ENCODE peak calls at places on chromosomes 13 and 19, in four cellular contexts. K is HepG2, V is GM12878, T is K562. W is an unnamed sample.

GRCh38 chr19:11984986-11985385 is 20.1 kb downstream of the ZNF763 start:
- DNase-seq in K (peak), V (no peak), T (no peak), W (peak)

GRCh38 chr13:85567909-85568308 is 231.3 kb downstream of the SLITRK6 start:
- DNase-seq in K (no peak), V (no peak), T (no peak), W (no peak)

GRCh38 chr19:18053571-18054219 is 33.0 kb downstream of the IL12RB1 start:
- DNase-seq in K (no peak), V (no peak), T (no peak), W (no peak)

GRCh38 chr13:113880651-113881611 is 17.1 kb upstream of the GAS6 start:
- DNase-seq in K (no peak), V (no peak), T (no peak), W (no peak)

GRCh38 chr13:34933349-34933748 is 8.7 kb upstream of the NBEA start:
- DNase-seq in K (no peak), V (no peak), T (no peak), W (no peak)

GRCh38 chr19:47270408-47270807 is 4.3 kb upstream of the INAFM1 start:
- DNase-seq in K (no peak), V (no peak), T (no peak), W (no peak)

GRCh38 chr13:33782631-33783030 is 35.3 kb upstream of the RFC3 start:
- DNase-seq in K (no peak), V (no peak), T (no peak), W (no peak)

GRCh38 chr13:79382545-79383275 is 23.3 kb downstream of the RBM26 start:
- DNase-seq in K (no peak), V (no peak), T (no peak), W (no peak)

GRCh38 chr19:11530432-11530831 is 1.5 kb upstream of the ECSIT start:
- DNase-seq in K (peak), V (no peak), T (peak), W (peak)

GRCh38 chr19:5644051-5644450 is 21.2 kb downstream of the SAFB start:
- DNase-seq in K (no peak), V (no peak), T (no peak), W (no peak)

GRCh38 chr19:58153386-58153785 is 2.8 kb upstream of the ZNF329 start:
- DNase-seq in K (no peak), V (no peak), T (no peak), W (no peak)

GRCh38 chr19:6680141-6680540 is 10.2 kb upstream of the TNFSF14 start:
- DNase-seq in K (no peak), V (no peak), T (no peak), W (no peak)

GRCh38 chr13:114135731-114136171 is 3.3 kb upstream of the RASA3 start:
- DNase-seq in K (no peak), V (no peak), T (no peak), W (no peak)

GRCh38 chr13:100244431-100244830 is 155.5 kb downstream of the PCCA start:
- DNase-seq in K (no peak), V (no peak), T (no peak), W (no peak)

GRCh38 chr19:53853707-53854106 is 14.0 kb upstream of the MYADM start:
- DNase-seq in K (no peak), V (no peak), T (no peak), W (no peak)

GRCh38 chr13:95497307-95497943 is 55.1 kb upstream of the CLDN10 start:
- DNase-seq in K (no peak), V (no peak), T (no peak), W (no peak)

GRCh38 chr13:99432637-99433542 is 68.4 kb upstream of the TM9SF2 start:
- DNase-seq in K (peak), V (peak), T (no peak), W (peak)

GRCh38 chr19:34171539-34171876 is 796 bp upstream of the LSM14A start:
- DNase-seq in K (no peak), V (peak), T (no peak), W (no peak)

GRCh38 chr19:47156861-47157454 is 26.3 kb downstream of the SAE1 start:
- DNase-seq in K (no peak), V (peak), T (no peak), W (no peak)

GRCh38 chr13:91313103-91313502 is 34.4 kb upstream of the MIR17HG start:
- DNase-seq in K (peak), V (no peak), T (no peak), W (no peak)

GRCh38 chr19:33177417-33177976 is 16.6 kb upstream of the LRP3 start:
- DNase-seq in K (peak), V (no peak), T (no peak), W (peak)

GRCh38 chr19:50333737-50334617 is 4.8 kb upstream of the KCNC3 start:
- DNase-seq in K (no peak), V (no peak), T (peak), W (no peak)

GRCh38 chr13:27919934-27920676 is at the start of gene PDX1:
- DNase-seq in K (no peak), V (no peak), T (no peak), W (no peak)

GRCh38 chr19:7301525-7301924 is 7.3 kb upstream of the INSR start:
- DNase-seq in K (no peak), V (no peak), T (no peak), W (no peak)

GRCh38 chr13:108200781-108201398 is 14.4 kb downstream of the LIG4 start:
- DNase-seq in K (no peak), V (no peak), T (no peak), W (no peak)

GRCh38 chr13:72805663-72806341 is 23.9 kb downstream of the PIBF1 start:
- DNase-seq in K (peak), V (no peak), T (no peak), W (no peak)

GRCh38 chr13:26386026-26386425 is 132.1 kb downstream of the CDK8 start:
- DNase-seq in K (no peak), V (no peak), T (no peak), W (no peak)

GRCh38 chr19:14107581-14108461 is 9.7 kb downstream of the PRKACA start:
- DNase-seq in K (no peak), V (no peak), T (no peak), W (no peak)

GRCh38 chr19:28128341-28128740 is 1084.6 kb downstream of the UQCRFS1 start:
- DNase-seq in K (no peak), V (no peak), T (no peak), W (no peak)

GRCh38 chr13:113889467-113889866 is 25.6 kb upstream of the GAS6 start:
- DNase-seq in K (no peak), V (no peak), T (no peak), W (no peak)

GRCh38 chr13:32624441-32624840 is 38.2 kb downstream of the PDS5B start:
- DNase-seq in K (no peak), V (no peak), T (no peak), W (no peak)

GRCh38 chr19:46878613-46879375 is 18.0 kb downstream of the ARHGAP35 start:
- DNase-seq in K (no peak), V (no peak), T (no peak), W (no peak)

GRCh38 chr19:17950310-17951150 is 16.4 kb upstream of the KCNN1 start:
- DNase-seq in K (no peak), V (no peak), T (peak), W (peak)

GRCh38 chr19:15330801-15331418 is 1.4 kb downstream of the BRD4 start:
- DNase-seq in K (no peak), V (no peak), T (peak), W (no peak)

GRCh38 chr19:58181902-58182576 is 822 bp upstream of the ZNF274 start:
- DNase-seq in K (peak), V (no peak), T (peak), W (no peak)

GRCh38 chr19:14149509-14149994 is 13.2 kb upstream of the ASF1B start:
- DNase-seq in K (no peak), V (no peak), T (no peak), W (no peak)

GRCh38 chr13:96527497-96527896 is 437.6 kb downstream of the HS6ST3 start:
- DNase-seq in K (no peak), V (no peak), T (no peak), W (no peak)
- TF ChIP-seq GABPA in K (no peak), V (no peak), T (no peak), W (no peak)

GRCh38 chr13:24162604-24163003 is 2.1 kb downstream of the SPATA13 start:
- DNase-seq in K (no peak), V (no peak), T (no peak), W (no peak)

GRCh38 chr13:24168392-24168750 is 7.9 kb downstream of the SPATA13 start:
- DNase-seq in K (no peak), V (no peak), T (no peak), W (no peak)

GRCh38 chr13:24168980-24169379 is 8.5 kb downstream of the SPATA13 start:
- DNase-seq in K (no peak), V (no peak), T (no peak), W (no peak)

GRCh38 chr13:24167666-24168391 is 7.3 kb downstream of the SPATA13 start:
- DNase-seq in K (no peak), V (no peak), T (no peak), W (no peak)

DNA sequence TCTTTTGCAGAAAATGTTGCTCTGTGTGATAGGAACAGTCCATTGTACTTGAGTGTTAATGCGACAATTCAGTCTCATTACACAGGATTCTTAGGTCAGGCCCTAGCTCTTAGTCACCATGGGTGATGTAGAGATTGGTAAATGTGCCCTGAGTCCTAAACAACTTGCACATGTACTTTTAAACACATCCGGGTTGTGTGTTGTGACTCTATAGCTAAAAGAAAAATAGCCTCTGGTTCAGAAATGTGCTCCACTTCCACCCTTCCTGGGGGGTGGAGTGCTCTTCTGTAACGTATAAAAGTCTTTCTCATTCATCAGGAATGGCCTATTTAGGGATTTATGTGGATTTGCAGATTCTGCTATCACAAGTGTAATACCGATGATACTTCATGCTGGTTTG is 5.2 kb downstream of the SPATA13 start:
- DNase-seq in K (no peak), V (no peak), T (no peak), W (no peak)
- TF ChIP-seq SRF in K (no peak), V (no peak), T (no peak), W (no peak)

DNA sequence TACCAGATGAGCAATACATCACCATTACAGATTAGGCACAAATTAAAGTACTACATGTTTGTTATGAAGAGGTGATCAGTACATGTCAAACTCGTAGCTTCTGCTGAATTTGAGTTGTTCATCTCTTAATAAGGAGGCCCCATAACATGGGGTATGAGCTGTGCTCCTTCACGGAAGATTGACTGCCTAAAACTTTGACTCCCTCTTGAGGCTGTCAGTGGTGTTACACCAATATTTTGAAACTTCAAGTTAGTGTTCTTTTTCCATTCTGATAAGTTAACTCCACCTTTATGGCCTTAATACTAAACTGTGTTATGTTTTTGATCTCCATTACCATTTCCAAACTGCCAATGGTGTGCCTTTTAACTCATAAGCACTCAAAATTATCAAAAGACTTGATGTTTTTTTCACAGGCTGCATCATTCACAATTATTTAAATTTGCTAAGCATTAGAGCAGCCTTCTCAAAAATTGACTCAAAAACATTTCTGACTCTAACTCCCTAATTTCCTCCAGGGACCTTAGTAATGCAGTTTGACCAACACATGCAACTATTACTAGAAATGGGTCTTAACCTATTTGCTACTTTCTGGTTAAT is 1591.5 kb downstream of the PCDH9 start:
- DNase-seq in K (peak), V (no peak), T (peak), W (no peak)
- TF ChIP-seq GABPA in K (no peak), V (no peak), T (no peak), W (no peak)

GRCh38 chr19:9621156-9622037 is at the start of gene ZNF561:
- DNase-seq in K (peak), V (peak), T (peak), W (peak)
- TF ChIP-seq SRF in K (peak), V (peak), T (no peak), W (peak)

GRCh38 chr13:67238277-67238859 is 8.2 kb upstream of the PCDH9 start:
- DNase-seq in K (peak), V (no peak), T (peak), W (no peak)
- TF ChIP-seq GABPA in K (no peak), V (no peak), T (no peak), W (no peak)

GRCh38 chr19:1606138-1606651 is 933 bp upstream of the UQCR11 start:
- DNase-seq in K (no peak), V (no peak), T (no peak), W (no peak)
- TF ChIP-seq SRF in K (no peak), V (no peak), T (no peak), W (no peak)